ENCODE peak calls at places on chromosomes 16 and 17, in ten cellular contexts. J is fibroblast of lung, F is GM12865, Y is colonic mucosa, B is DND-41, I is mesendoderm, X is skeletal muscle cell, K is pancreas, N is heart left ventricle, O is foreskin fibroblast. M is an unnamed sample.

GRCh38 chr17:9346296-9346926 is 229.2 kb downstream of the STX8 start:
- DNase-seq in J (peak; percentile 22), F (no peak), Y (no peak), B (no peak), I (no peak), X (no peak), K (no peak), N (no peak), O (no peak), M (no peak)

GRCh38 chr17:40316571-40317344 is 7.8 kb downstream of the RARA start:
- DNase-seq in J (peak; percentile 65), F (no peak), Y (peak; percentile 76), B (no peak), I (peak; percentile 85), X (peak; percentile 60), K (peak; percentile 46), N (peak; percentile 88), O (peak; percentile 84), M (no peak)

GRCh38 chr17:61833536-61834203 is 29.7 kb downstream of the BRIP1 start:
- DNase-seq in J (peak; percentile 82), F (no peak), Y (no peak), B (no peak), I (peak; percentile 86), X (peak; percentile 25), K (no peak), N (no peak), O (peak; percentile 72), M (no peak)

GRCh38 chr16:11160676-11161115 is 95.3 kb downstream of the SOCS1 start:
- DNase-seq in J (no peak), F (no peak), Y (no peak), B (no peak), I (no peak), X (no peak), K (no peak), N (no peak), O (no peak), M (no peak)

GRCh38 chr17:52824542-52824941 is 666.0 kb upstream of the CA10 start:
- DNase-seq in J (no peak), F (no peak), Y (peak; percentile 90), B (no peak), I (no peak), X (no peak), K (no peak), N (no peak), O (no peak), M (no peak)

GRCh38 chr17:58648236-58648635 is 43.6 kb downstream of the TEX14 start:
- DNase-seq in J (no peak), F (no peak), Y (no peak), B (no peak), I (no peak), X (no peak), K (no peak), N (no peak), O (no peak), M (no peak)

GRCh38 chr17:71019699-71020098 is 850.4 kb downstream of the KCNJ2 start:
- DNase-seq in J (no peak), F (no peak), Y (no peak), B (no peak), I (no peak), X (no peak), K (no peak), N (no peak), O (no peak), M (no peak)

GRCh38 chr16:63720848-63721247 is 1401.0 kb downstream of the CDH11 start:
- DNase-seq in J (no peak), F (no peak), Y (no peak), B (no peak), I (no peak), X (no peak), K (no peak), N (no peak), O (no peak), M (no peak)

GRCh38 chr17:75875940-75876189 is 2.5 kb downstream of the TRIM47 start:
- DNase-seq in J (no peak), F (no peak), Y (no peak), B (no peak), I (no peak), X (no peak), K (no peak), N (no peak), O (no peak), M (no peak)

GRCh38 chr17:48335858-48336500 is 94.0 kb downstream of the SKAP1 start:
- DNase-seq in J (peak; percentile 83), F (peak; percentile 60), Y (no peak), B (no peak), I (peak; percentile 43), X (no peak), K (no peak), N (no peak), O (peak; percentile 9), M (peak; percentile 65)

GRCh38 chr16:65122724-65122973 is 786 bp upstream of the CDH11 start:
- DNase-seq in J (no peak), F (no peak), Y (no peak), B (no peak), I (no peak), X (no peak), K (no peak), N (no peak), O (no peak), M (no peak)
- H3K4me3 ChIP-seq in J (peak overlapping the region; percentile 50), F (no peak overlapping the region), Y (peak overlapping the region; percentile 47), B (no peak overlapping the region), I (peak overlapping the region; percentile 57), X (peak overlapping the region; percentile 94), K (peak overlapping the region; percentile 8), N (peak overlapping the region; percentile 76), O (peak overlapping the region; percentile 71), M (no peak overlapping the region)

DNA sequence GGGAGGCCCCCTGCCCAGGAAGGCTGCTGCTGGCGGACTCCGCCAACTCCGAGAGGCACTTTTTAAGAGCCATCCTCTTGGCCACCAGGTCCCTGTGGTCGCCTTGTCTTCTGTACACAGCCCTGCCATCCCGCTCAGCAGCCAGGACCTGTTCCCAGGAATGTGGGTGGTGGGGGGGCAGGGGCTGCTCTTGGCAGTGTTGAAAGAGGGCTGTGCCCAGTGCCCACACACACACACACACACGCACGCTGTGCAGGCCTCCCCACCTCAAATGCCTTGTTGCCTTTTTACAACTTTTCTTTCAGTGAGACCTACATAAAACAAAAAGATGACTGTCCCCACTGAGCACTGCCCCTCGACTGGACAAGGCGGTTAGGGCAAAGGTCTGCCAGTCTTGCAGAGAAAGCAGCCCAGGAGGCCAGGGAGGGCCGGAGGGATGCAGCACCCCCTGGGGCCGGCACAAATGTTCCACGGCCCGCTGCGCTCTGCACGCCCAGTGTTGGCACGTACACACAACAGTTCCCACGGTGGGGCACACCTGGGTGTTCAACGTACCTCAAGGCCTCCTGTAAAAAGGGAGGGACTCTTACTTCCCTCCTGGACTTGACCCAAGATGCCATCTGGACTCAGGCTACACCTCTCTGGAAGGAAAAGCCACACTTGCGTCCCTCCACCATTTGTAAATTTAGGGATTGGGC is 18.5 kb upstream of the PITPNA start:
- DNase-seq in J (no peak), F (no peak), Y (peak; percentile 82), B (no peak), I (no peak), X (no peak), K (peak; percentile 83), N (no peak), O (no peak), M (no peak)
- H3K4me3 ChIP-seq in J (no peak overlapping the region), F (no peak overlapping the region), Y (no peak overlapping the region), B (no peak overlapping the region), I (no peak overlapping the region), X (no peak overlapping the region), K (no peak overlapping the region), N (no peak overlapping the region), O (no peak overlapping the region), M (no peak overlapping the region)

DNA sequence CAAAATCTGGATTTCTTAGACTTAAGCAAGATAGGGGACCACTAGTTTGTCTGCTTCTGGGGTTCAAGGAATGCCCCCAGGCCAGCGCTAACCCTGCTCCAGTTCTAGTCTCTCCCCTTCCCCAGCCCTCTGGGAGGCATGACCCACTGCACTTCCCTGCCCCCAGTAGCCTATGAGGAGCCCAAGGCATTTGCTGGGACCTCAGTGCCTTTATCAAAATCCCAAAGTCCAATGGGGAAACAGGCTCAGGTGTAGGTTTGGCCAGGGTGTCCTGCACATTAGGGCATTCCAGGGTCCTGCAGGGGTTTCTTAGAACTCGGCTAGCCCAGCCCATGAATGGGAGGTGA is 1.2 kb downstream of the IL4R start:
- DNase-seq in J (no peak), F (no peak), Y (no peak), B (no peak), I (no peak), X (no peak), K (no peak), N (no peak), O (no peak), M (no peak)
- H3K4me3 ChIP-seq in J (peak overlapping the region; percentile 14), F (peak overlapping the region; percentile 78), Y (peak overlapping the region; percentile 91), B (peak overlapping the region; percentile 13), I (no peak overlapping the region), X (peak overlapping the region; percentile 8), K (no peak overlapping the region), N (peak overlapping the region; percentile 99), O (no peak overlapping the region), M (peak overlapping the region; percentile 76)

GRCh38 chr17:28644782-28645575 is at the start of gene BLTP2:
- DNase-seq in J (peak; percentile 93), F (peak; percentile 98), Y (peak; percentile 97), B (peak; percentile 97), I (peak; percentile 96), X (peak; percentile 82), K (peak; percentile 97), N (peak; percentile 99), O (peak; percentile 96), M (peak; percentile 94)

GRCh38 chr17:28648698-28649097 is 3.7 kb upstream of the BLTP2 start:
- DNase-seq in J (no peak), F (no peak), Y (no peak), B (no peak), I (no peak), X (no peak), K (no peak), N (no peak), O (no peak), M (no peak)

GRCh38 chr17:28645576-28645939 is 600 bp upstream of the BLTP2 start:
- DNase-seq in J (no peak), F (no peak), Y (peak; percentile 27), B (peak; percentile 13), I (no peak), X (no peak), K (no peak), N (no peak), O (no peak), M (no peak)

GRCh38 chr17:28643979-28644781 is 778 bp downstream of the BLTP2 start:
- DNase-seq in J (peak; percentile 53), F (peak; percentile 71), Y (peak; percentile 60), B (peak; percentile 50), I (peak; percentile 72), X (no peak), K (peak; percentile 41), N (no peak), O (peak; percentile 45), M (peak; percentile 50)

DNA sequence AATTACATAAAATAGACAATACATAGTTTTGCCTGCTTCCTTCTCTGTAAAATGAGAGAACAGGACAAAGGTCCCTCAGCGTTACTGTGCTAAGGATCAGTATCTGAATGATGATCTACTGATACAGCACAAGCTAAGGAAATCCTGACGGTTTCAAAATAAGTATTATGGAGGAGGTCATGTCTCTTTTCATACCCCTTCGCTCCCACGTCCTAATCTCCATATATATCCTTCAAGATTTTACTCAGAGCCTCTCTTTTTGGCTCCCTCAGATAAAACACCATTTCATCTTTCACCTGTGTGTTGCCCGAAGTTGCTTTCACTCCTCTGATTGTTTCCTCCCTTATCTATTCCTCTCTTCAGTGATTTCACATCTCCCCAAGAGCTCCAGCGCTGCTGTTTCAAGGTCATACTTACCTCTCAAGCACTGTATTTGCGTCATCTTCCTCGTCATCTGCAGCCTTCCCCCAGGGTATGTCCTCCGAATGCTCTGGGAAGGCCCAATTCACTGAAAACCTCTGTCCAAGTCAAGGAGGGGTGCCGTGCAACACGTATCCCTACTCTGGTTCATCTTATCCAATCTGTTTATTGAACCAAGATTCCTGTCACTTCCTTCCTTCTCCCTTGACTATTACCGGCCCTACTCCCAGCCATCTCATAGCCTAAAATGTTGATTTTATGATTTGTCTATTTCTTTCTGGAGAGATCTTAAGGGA is 1.2 kb upstream of the BLTP2 start:
- DNase-seq in J (no peak), F (no peak), Y (peak; percentile 52), B (no peak), I (no peak), X (no peak), K (peak; percentile 34), N (no peak), O (no peak), M (no peak)
- H3K4me3 ChIP-seq in J (no peak overlapping the region), F (peak overlapping the region; percentile 81), Y (no peak overlapping the region), B (no peak overlapping the region), I (no peak overlapping the region), X (no peak overlapping the region), K (no peak overlapping the region), N (peak overlapping the region; percentile 92), O (no peak overlapping the region), M (peak overlapping the region; percentile 33)

M was measured in CD4-positive, alpha-beta memory T cell.